ENCODE peak calls at places on chromosomes 7 and 10, in four cellular contexts. J is WTC11, Q is SK-N-SH, N is HepG2. I is an unnamed sample.

GRCh38 chr7:121385800-121386179 is 10.3 kb downstream of the FAM3C start:
- DNase-seq in N (no peak), J (no peak), Q (no peak), I (no peak)

GRCh38 chr7:3943265-3943664 is 642.2 kb downstream of the SDK1 start:
- DNase-seq in Q (no peak), N (no peak), J (peak), I (no peak)

GRCh38 chr7:21426286-21426957 is 1.5 kb upstream of the SP4 start:
- DNase-seq in N (peak), Q (no peak), J (no peak), I (no peak)

GRCh38 chr10:98404571-98405396 is 10.2 kb downstream of the PYROXD2 start:
- DNase-seq in Q (no peak), J (no peak), N (no peak), I (no peak)

GRCh38 chr7:92244803-92245486 is 769 bp downstream of the KRIT1 start:
- DNase-seq in Q (no peak), J (no peak), N (no peak), I (no peak)

GRCh38 chr10:122446668-122447410 is 7.6 kb upstream of the ARMS2 start:
- DNase-seq in Q (no peak), N (no peak), J (no peak), I (peak)

GRCh38 chr7:127718325-127718724 is 66.3 kb downstream of the SND1 start:
- DNase-seq in Q (no peak), N (no peak), J (no peak), I (no peak)

GRCh38 chr7:37342665-37343471 is 105.8 kb downstream of the ELMO1 start:
- DNase-seq in Q (peak), N (no peak), J (no peak), I (no peak)

GRCh38 chr10:23918090-23918704 is 290.7 kb upstream of the KIAA1217 start:
- DNase-seq in Q (no peak), J (no peak), N (no peak), I (no peak)

DNA sequence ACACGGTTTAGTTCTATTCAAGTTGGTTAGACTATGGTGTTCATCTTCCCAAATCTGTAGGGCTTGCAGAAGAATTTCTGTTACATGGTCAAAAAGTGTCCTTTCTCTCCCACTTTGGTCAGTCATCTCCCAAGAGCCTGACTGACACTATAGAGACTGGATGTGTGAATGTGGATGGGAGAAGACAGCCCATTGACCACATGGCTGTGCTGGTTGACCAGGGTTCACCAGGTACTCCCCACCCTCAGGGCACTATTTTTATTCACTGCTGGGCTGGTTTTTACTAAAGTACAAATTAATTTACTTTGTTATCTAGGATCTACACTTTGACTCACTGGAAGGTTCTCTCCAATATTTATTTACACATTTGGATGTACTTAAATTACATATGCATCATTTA is 2.3 kb downstream of the ZNF804B start:
- DNase-seq in Q (peak), N (no peak), J (no peak), I (peak)
- TF ChIP-seq FOXJ3 in Q (no peak), N (no peak), J (no peak), I (no peak)

DNA sequence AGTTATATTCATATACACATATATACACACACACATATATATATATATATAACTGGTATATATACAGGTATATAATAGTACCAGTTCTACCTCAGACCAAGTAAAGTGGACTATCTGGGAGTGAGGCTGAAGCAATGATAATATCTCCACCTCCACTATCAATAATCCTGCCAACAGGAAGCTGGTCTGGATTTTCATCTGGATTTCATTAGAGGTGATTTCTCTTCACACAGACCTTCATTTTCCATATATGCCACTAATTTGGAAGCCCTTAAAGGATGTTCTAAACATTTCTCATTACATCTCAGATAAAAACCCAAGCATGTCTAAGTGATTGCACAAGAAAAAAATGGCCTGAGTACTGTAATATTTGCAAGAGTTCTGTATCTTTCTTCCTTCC is 1.7 kb upstream of the SLC35B4 start:
- DNase-seq in J (no peak), Q (peak), N (no peak), I (no peak)
- TF ChIP-seq FOXJ3 in J (no peak), Q (no peak), N (no peak), I (no peak)

GRCh38 chr10:31926154-31926553 is 2.5 kb downstream of the ARHGAP12 start:
- DNase-seq in N (no peak), J (no peak), Q (no peak), I (no peak)
- TF ChIP-seq FOXJ3 in N (no peak), J (no peak), Q (no peak), I (no peak)

GRCh38 chr10:121405549-121405948 is 192.7 kb downstream of the FGFR2 start:
- DNase-seq in Q (no peak), N (no peak), J (no peak), I (no peak)
- TF ChIP-seq FOXJ3 in Q (no peak), N (no peak), J (no peak), I (no peak)

GRCh38 chr7:98956937-98957336 is 78.6 kb downstream of the TRRAP start:
- DNase-seq in J (no peak), Q (no peak), N (no peak), I (no peak)
- TF ChIP-seq FOXJ3 in J (no peak), Q (no peak), N (no peak), I (no peak)

GRCh38 chr7:190196-190595 is 2.2 kb upstream of the FAM20C start:
- DNase-seq in Q (no peak), N (no peak), J (no peak), I (no peak)

GRCh38 chr7:191105-192034 is 1.0 kb upstream of the FAM20C start:
- DNase-seq in N (no peak), Q (peak), J (no peak), I (no peak)

GRCh38 chr7:193538-194256 is 1.3 kb downstream of the FAM20C start:
- DNase-seq in Q (peak), N (no peak), J (no peak), I (no peak)

GRCh38 chr7:192701-193536 is 548 bp downstream of the FAM20C start:
- DNase-seq in J (no peak), Q (peak), N (no peak), I (no peak)

DNA sequence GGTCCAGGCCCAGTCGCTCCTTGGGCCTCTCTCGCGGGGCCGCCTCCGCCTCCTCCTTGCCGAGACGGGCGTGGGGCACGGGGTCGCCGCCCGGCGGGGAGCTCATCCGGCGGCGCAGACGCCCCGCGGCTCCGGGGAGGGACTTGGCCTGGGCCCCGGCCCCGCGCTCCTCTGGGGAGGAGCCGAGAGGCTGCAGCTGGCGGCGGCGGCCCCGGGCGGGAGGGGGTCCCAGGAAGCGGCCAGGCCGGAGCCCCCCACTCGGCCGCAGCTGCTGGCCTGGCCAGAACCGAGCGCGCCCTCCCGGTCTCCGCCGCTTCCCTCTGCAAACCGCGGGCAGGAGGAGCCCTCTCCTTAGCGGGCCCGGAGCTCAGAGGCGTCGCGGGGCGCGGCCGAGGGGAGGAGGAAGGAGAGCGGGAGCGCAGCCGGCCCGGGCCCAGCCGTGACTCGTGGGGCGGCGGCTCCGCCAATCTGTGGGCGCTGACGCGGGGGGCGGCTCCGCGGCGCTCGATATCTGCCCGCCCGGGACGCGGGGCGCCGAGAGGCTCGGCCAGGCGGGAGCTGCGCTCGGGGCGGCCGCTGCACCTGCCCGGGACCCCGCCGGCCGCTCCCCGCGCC is at the start of gene FAM20C:
- DNase-seq in J (peak), Q (peak), N (no peak), I (peak)
- TF ChIP-seq FOXJ3 in J (no peak), Q (no peak), N (no peak), I (no peak)

DNA sequence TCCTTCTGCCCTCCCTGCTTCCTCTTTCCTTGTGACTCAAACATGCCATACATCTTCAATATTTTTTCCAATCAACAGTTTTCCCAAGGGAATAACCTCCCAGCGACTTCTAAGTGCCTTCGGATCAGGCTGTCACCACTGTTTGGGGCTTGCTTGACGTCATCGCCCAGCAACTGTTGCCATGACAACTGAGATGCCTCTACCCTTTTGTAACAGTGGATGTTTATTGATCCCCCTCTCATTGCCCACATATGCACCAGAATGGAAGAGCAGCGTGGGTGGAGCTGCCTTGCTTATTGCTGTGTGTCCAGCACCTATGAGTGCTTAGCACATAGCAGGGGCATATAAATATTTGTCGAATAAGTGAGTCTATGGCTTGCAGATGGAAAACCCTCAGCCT is 14.4 kb downstream of the FFAR4 start:
- DNase-seq in N (no peak), Q (no peak), J (peak), I (no peak)
- TF ChIP-seq FOXJ3 in N (no peak), Q (no peak), J (no peak), I (no peak)

GRCh38 chr10:119039161-119039560 is 9.6 kb downstream of the NANOS1 start:
- DNase-seq in J (no peak), Q (no peak), N (no peak), I (no peak)
- TF ChIP-seq FOXJ3 in J (no peak), Q (no peak), N (no peak), I (no peak)